ENCODE peak calls at places on chromosomes 7 and 10, in five cellular contexts. V is lower lobe of right lung, W is keratinocyte, P is OCI-LY7, J is tibial artery. G is an unnamed sample.

GRCh38 chr10:84665883-84666463 is 337.6 kb downstream of the CCSER2 start:
- DNase-seq in V (peak), W (no peak), P (peak), J (no peak), G (peak)

GRCh38 chr7:56471811-56472210 is 355.6 kb upstream of the NUPR2 start:
- DNase-seq in V (no peak), W (no peak), P (no peak), J (no peak), G (no peak)

GRCh38 chr7:151167197-151167911 is at the start of gene GBX1:
- DNase-seq in V (peak), W (no peak), P (no peak), J (no peak), G (no peak)

GRCh38 chr7:93442478-93443224 is 131.9 kb downstream of the CALCR start:
- DNase-seq in V (no peak), W (no peak), P (peak), J (no peak), G (peak)

GRCh38 chr7:74452748-74453320 is 872 bp upstream of the GTF2IRD1 start:
- DNase-seq in V (no peak), W (no peak), P (no peak), J (peak), G (no peak)

GRCh38 chr7:133940368-133940767 is 186.8 kb upstream of the LRGUK start:
- DNase-seq in V (no peak), W (no peak), P (no peak), J (no peak), G (no peak)

GRCh38 chr10:110682348-110682747 is 38.2 kb downstream of the RBM20 start:
- DNase-seq in V (no peak), W (no peak), P (no peak), J (no peak), G (no peak)

GRCh38 chr10:84613336-84614021 is 285.1 kb downstream of the CCSER2 start:
- DNase-seq in V (peak), W (peak), P (peak), J (no peak), G (peak)

GRCh38 chr10:28087675-28088351 is 88.9 kb upstream of the ODAD2 start:
- DNase-seq in V (no peak), W (peak), P (no peak), J (no peak), G (peak)

GRCh38 chr7:45184326-45185027 is 26.9 kb downstream of the RAMP3 start:
- DNase-seq in V (no peak), W (no peak), P (no peak), J (no peak), G (no peak)

GRCh38 chr7:36396150-36396549 is 6.5 kb downstream of the ANLN start:
- DNase-seq in V (no peak), W (no peak), P (no peak), J (no peak), G (no peak)

GRCh38 chr10:33258951-33259350 is 75.5 kb downstream of the NRP1 start:
- DNase-seq in V (no peak), W (no peak), P (no peak), J (no peak), G (no peak)

GRCh38 chr10:103852189-103852711 is 3.1 kb downstream of the SH3PXD2A start:
- DNase-seq in V (no peak), W (no peak), P (no peak), J (peak), G (no peak)

GRCh38 chr10:97454330-97455036 is 8.5 kb downstream of the ZDHHC16 start:
- DNase-seq in V (no peak), W (no peak), P (no peak), J (no peak), G (no peak)

GRCh38 chr10:33661580-33662269 is 327.3 kb upstream of the NRP1 start:
- DNase-seq in V (peak), W (no peak), P (no peak), J (peak), G (no peak)

GRCh38 chr7:39084344-39084743 is 106.6 kb downstream of the POU6F2 start:
- DNase-seq in V (no peak), W (no peak), P (no peak), J (no peak), G (no peak)

GRCh38 chr7:156840134-156840533 is 52.8 kb downstream of the LMBR1 start:
- DNase-seq in V (no peak), W (no peak), P (no peak), J (no peak), G (no peak)

GRCh38 chr7:87806150-87806549 is 70.0 kb downstream of the SLC25A40 start:
- DNase-seq in V (no peak), W (no peak), P (no peak), J (no peak), G (no peak)

DNA sequence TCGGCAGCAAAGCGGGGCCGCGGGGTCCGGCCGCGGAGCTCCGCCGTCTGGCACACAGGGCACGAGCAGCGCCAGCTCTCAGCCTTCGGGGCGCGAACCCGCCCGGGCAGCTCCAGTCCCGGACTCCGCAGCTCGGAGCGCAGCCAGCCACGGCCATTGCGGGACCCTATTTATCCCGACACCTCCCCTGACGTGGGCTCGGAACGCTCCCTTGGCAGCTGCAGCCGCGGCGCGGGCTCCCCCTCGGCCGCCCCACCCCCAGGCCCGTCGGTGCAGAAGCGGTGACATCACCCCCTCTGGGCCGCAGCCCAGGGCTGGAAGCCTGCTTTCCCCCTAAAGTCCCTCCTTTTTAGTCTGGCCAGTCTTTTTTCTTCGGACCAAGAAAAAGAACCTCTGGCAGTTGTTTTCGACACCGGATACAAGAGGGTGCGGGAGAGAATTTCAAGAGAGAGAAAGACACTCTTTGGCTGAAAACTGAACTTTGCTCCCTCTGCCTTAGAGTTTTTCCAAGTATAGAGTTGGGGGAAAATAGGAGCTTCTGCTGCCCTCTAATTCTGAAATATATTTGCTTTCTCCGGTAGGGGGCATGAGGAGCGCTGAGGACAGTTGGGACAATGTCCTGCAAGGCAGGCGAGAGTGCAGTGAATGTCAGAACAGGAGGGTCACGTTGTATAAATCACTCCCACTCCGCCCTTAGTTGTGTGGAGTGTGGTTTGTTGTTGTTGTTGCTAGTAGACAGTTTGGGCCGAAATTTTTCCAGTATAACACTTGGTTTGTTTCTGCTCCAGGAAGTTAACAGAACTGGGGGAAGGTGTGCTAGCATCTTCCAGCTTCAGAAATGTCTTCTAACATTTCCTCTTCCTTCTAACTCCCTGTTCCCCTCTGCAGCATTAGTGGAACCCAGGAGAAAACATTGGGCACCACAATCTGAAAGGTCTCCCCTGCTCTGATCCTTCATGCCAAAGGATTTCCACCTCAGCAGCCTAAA is at the start of gene SFRP4:
- DNase-seq in V (peak), W (no peak), P (peak), J (peak), G (peak)
- H3K4me3 ChIP-seq in V (peak), W (no peak), P (no peak), J (peak), G (peak)

GRCh38 chr7:17681965-17682364 is 258.3 kb downstream of the SNX13 start:
- DNase-seq in V (no peak), W (no peak), P (no peak), J (no peak), G (no peak)

GRCh38 chr7:17677408-17677807 is 262.9 kb downstream of the SNX13 start:
- DNase-seq in V (no peak), W (no peak), P (no peak), J (no peak), G (no peak)

GRCh38 chr7:17680026-17680425 is 260.3 kb downstream of the SNX13 start:
- DNase-seq in V (peak), W (no peak), P (no peak), J (peak), G (no peak)

GRCh38 chr7:17680943-17681351 is 259.3 kb downstream of the SNX13 start:
- DNase-seq in V (no peak), W (no peak), P (peak), J (no peak), G (no peak)

DNA sequence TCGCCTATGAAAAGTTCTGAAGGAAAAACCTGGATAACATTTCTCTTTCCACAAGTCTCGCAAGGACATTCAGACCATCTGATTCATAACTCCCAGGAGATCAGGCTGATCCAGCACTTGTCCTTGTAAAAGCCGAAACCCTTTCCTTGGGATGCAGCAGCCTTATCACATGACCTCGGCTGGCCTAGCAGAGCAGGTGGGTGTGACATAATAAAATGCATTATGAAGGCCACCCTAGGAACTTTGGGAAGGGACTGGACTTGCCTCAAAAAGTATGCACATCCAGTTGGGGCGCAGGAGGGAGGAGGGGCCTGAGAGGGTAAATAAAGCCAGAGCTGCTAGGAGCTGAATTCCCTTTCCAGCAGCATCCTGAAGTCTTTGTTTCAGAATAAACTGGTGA is 260.9 kb downstream of the SNX13 start:
- DNase-seq in V (no peak), W (no peak), P (no peak), J (no peak), G (no peak)
- H3K4me3 ChIP-seq in V (no peak), W (peak), P (no peak), J (no peak), G (no peak)

DNA sequence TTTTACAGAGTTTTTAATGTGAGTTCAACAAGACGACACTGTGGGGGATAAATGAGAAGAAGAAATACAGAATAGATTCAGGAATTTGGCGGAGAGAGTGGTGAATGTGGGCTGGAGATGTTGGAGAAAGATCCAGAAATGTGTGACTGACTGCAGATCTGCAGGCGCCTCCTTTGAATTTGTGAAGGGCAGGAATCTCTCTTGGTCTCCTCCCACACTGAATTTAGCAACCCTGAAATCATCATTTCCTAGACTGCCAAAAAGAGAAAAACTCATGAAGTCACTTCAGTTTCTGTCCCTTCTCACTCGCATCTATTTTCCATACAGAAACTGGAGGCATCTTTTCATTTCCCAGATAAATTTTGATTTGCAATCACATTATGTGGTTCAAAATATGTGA is 128.7 kb downstream of the GNAI1 start:
- DNase-seq in V (no peak), W (no peak), P (no peak), J (no peak), G (no peak)
- H3K4me3 ChIP-seq in V (no peak), W (no peak), P (no peak), J (no peak), G (no peak)

GRCh38 chr10:72615985-72616384 is 9.9 kb downstream of the MICU1 start:
- DNase-seq in V (no peak), W (no peak), P (no peak), J (no peak), G (no peak)

GRCh38 chr10:72616716-72617115 is 9.2 kb downstream of the MICU1 start:
- DNase-seq in V (no peak), W (no peak), P (no peak), J (no peak), G (no peak)

GRCh38 chr10:72612203-72612826 is 13.6 kb downstream of the MICU1 start:
- DNase-seq in V (no peak), W (no peak), P (no peak), J (no peak), G (no peak)

GRCh38 chr10:72611783-72612182 is 14.1 kb downstream of the MICU1 start:
- DNase-seq in V (no peak), W (no peak), P (no peak), J (no peak), G (no peak)
- H3K4me3 ChIP-seq in V (peak), W (no peak), P (no peak), J (no peak), G (no peak)

GRCh38 chr7:11328309-11328708 is 354.6 kb downstream of the PHF14 start:
- DNase-seq in V (no peak), W (no peak), P (no peak), J (no peak), G (no peak)

GRCh38 chr7:11330717-11331116 is 357.0 kb downstream of the PHF14 start:
- DNase-seq in V (no peak), W (no peak), P (no peak), J (no peak), G (no peak)

GRCh38 chr7:11330208-11330607 is 356.5 kb downstream of the PHF14 start:
- DNase-seq in V (no peak), W (no peak), P (no peak), J (no peak), G (no peak)

GRCh38 chr7:11329626-11330025 is 356.0 kb downstream of the PHF14 start:
- DNase-seq in V (no peak), W (no peak), P (no peak), J (no peak), G (no peak)

GRCh38 chr7:11327633-11328032 is 354.0 kb downstream of the PHF14 start:
- DNase-seq in V (no peak), W (no peak), P (no peak), J (no peak), G (no peak)
- H3K4me3 ChIP-seq in V (no peak), W (no peak), P (no peak), J (no peak), G (no peak)

GRCh38 chr7:132609906-132610520 is 33.7 kb upstream of the PLXNA4 start:
- DNase-seq in V (no peak), W (no peak), P (no peak), J (no peak), G (no peak)
- H3K4me3 ChIP-seq in V (no peak), W (no peak), P (no peak), J (no peak), G (no peak)

GRCh38 chr7:867406-868188 is 8.8 kb upstream of the GET4 start:
- DNase-seq in V (peak), W (peak), P (no peak), J (peak), G (no peak)
- H3K4me3 ChIP-seq in V (no peak), W (no peak), P (no peak), J (peak), G (no peak)

DNA sequence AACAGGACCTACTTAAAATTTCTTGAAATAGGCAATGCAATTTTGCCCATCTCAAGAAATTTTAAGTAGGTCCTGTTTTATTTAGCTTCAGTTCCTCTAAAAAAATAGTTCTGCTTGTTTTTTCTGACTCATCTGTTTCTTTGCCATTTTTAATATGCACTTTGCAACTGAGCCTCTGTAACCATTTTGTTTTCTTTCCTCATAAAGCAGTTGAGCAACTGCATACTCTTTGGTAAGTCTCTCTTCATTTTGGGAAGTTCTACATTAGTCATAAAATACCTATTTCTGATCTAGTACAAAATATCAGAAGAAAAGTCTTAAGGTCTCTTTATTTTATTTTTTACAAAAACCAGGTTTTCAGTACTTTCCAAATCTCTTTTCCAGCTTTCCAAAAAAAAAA is 18.0 kb downstream of the TAS2R40 start:
- DNase-seq in V (no peak), W (no peak), P (no peak), J (no peak), G (no peak)
- H3K4me3 ChIP-seq in V (no peak), W (no peak), P (no peak), J (no peak), G (no peak)

GRCh38 chr7:64643567-64643966 is 22.4 kb upstream of the ZNF107 start:
- DNase-seq in V (no peak), W (no peak), P (no peak), J (no peak), G (no peak)

GRCh38 chr7:64640504-64640903 is 25.4 kb upstream of the ZNF107 start:
- DNase-seq in V (no peak), W (no peak), P (no peak), J (no peak), G (no peak)

GRCh38 chr7:64642875-64643274 is 23.1 kb upstream of the ZNF107 start:
- DNase-seq in V (no peak), W (no peak), P (no peak), J (no peak), G (no peak)

GRCh38 chr7:64639267-64640001 is 26.5 kb upstream of the ZNF107 start:
- DNase-seq in V (no peak), W (no peak), P (peak), J (no peak), G (no peak)

DNA sequence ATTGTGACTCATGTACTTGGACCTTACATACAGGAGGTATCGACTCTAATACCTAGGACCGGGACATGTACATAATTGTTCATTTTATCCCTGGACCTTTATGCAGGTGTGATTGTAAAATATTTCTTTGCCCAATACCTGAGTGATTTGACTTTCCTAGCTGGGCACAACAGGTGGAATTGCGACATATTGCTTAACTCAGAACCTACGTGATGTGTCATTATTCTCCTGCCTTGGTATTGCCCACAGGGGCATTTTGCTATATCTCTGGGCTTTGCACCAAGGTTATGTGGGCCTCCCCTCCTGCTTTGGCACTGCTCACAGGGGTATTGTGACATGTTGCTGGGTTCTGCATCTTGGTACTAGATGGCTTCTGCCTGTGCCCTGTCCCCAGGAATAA is 23.9 kb upstream of the ZNF107 start:
- DNase-seq in V (no peak), W (no peak), P (no peak), J (no peak), G (no peak)
- H3K4me3 ChIP-seq in V (no peak), W (no peak), P (no peak), J (no peak), G (no peak)